ENCODE peak calls at places on chromosomes 13 and 19, in four cellular contexts. U, G, O and V are unnamed samples.

GRCh38 chr19:10332158-10332964 is 968 bp downstream of the RAVER1 start:
- DNase-seq in U (no peak), O (no peak), G (no peak), V (no peak)

GRCh38 chr13:41645313-41645712 is 188.0 kb downstream of the RGCC start:
- DNase-seq in G (peak), U (peak), O (peak), V (peak)

GRCh38 chr19:7476941-7477494 is 11.8 kb downstream of the PEX11G start:
- DNase-seq in G (no peak), O (no peak), U (no peak), V (no peak)

GRCh38 chr19:53775524-53775923 is 48.6 kb downstream of the NLRP12 start:
- DNase-seq in G (no peak), U (no peak), O (no peak), V (no peak)

GRCh38 chr13:41588899-41589298 is 131.5 kb downstream of the RGCC start:
- DNase-seq in O (peak), U (peak), G (peak), V (peak)

GRCh38 chr19:47255947-47256687 is at the start of gene CCDC9:
- DNase-seq in O (peak), U (peak), G (peak), V (peak)

GRCh38 chr13:99467764-99468163 is 33.5 kb upstream of the TM9SF2 start:
- DNase-seq in G (no peak), U (no peak), O (peak), V (peak)

GRCh38 chr13:28582225-28582891 is 76.6 kb upstream of the POMP start:
- DNase-seq in U (no peak), G (no peak), O (peak), V (no peak)

GRCh38 chr13:21675095-21676007 is 4.5 kb downstream of the FGF9 start:
- DNase-seq in O (no peak), U (no peak), G (no peak), V (no peak)

GRCh38 chr19:39155114-39155700 is 29.6 kb downstream of the PAK4 start:
- DNase-seq in O (no peak), G (no peak), U (no peak), V (no peak)

GRCh38 chr13:80133631-80134083 is 207.3 kb downstream of the SPRY2 start:
- DNase-seq in O (no peak), G (no peak), U (no peak), V (no peak)

GRCh38 chr13:26184791-26185250 is 37.3 kb downstream of the RNF6 start:
- DNase-seq in U (peak), G (peak), O (peak), V (peak)

GRCh38 chr19:8261881-8262280 is 46.3 kb downstream of the CD320 start:
- DNase-seq in G (no peak), U (no peak), O (no peak), V (no peak)

GRCh38 chr13:48567521-48568331 is 34.8 kb upstream of the RCBTB2 start:
- DNase-seq in G (no peak), O (peak), U (no peak), V (peak)